ENCODE peak calls at places on chromosomes 11 and 22, in seven cellular contexts. One of them, this sample, is unnamed.

GRCh38 chr22:43455861-43456260 is 44.0 kb downstream of the MPPED1 start:
- DNase-seq in stimulated activated CD4-positive, alpha-beta T cell treated with anti-CD3 and anti-CD28 coated beads, Interleukin-2, amount 100 ng/mL, for 48 hours: no peak
- DNase-seq in activated T-cell treated with anti-CD3 and anti-CD28 coated beads, Interleukin-2, amount 50 U/mL, for 1 hour: no peak
- DNase-seq in T-helper 2 cell: no peak
- DNase-seq in activated effector memory CD4-positive, alpha-beta T cell treated with Interleukin-2 at 50 U/mL for 16 hours: no peak
- DNase-seq in T-cell: no peak
- DNase-seq in T47D: no peak
- DNase-seq in this sample: no peak

GRCh38 chr11:28794405-28794804 is 686.2 kb downstream of the METTL15 start:
- DNase-seq in stimulated activated CD4-positive, alpha-beta T cell treated with anti-CD3 and anti-CD28 coated beads, Interleukin-2, amount 100 ng/mL, for 48 hours: no peak
- DNase-seq in activated T-cell treated with anti-CD3 and anti-CD28 coated beads, Interleukin-2, amount 50 U/mL, for 1 hour: no peak
- DNase-seq in T-helper 2 cell: no peak
- DNase-seq in activated effector memory CD4-positive, alpha-beta T cell treated with Interleukin-2 at 50 U/mL for 16 hours: no peak
- DNase-seq in T-cell: no peak
- DNase-seq in T47D: no peak
- DNase-seq in this sample: no peak

GRCh38 chr11:120717623-120718022 is 206.1 kb downstream of the GRIK4 start:
- DNase-seq in stimulated activated CD4-positive, alpha-beta T cell treated with anti-CD3 and anti-CD28 coated beads, Interleukin-2, amount 100 ng/mL, for 48 hours: no peak
- DNase-seq in activated T-cell treated with anti-CD3 and anti-CD28 coated beads, Interleukin-2, amount 50 U/mL, for 1 hour: no peak
- DNase-seq in T-helper 2 cell: no peak
- DNase-seq in activated effector memory CD4-positive, alpha-beta T cell treated with Interleukin-2 at 50 U/mL for 16 hours: no peak
- DNase-seq in T-cell: no peak
- DNase-seq in T47D: no peak
- DNase-seq in this sample: no peak

GRCh38 chr11:102004220-102004619 is 43.0 kb upstream of the CFAP300 start:
- DNase-seq in stimulated activated CD4-positive, alpha-beta T cell treated with anti-CD3 and anti-CD28 coated beads, Interleukin-2, amount 100 ng/mL, for 48 hours: no peak
- DNase-seq in activated T-cell treated with anti-CD3 and anti-CD28 coated beads, Interleukin-2, amount 50 U/mL, for 1 hour: no peak
- DNase-seq in T-helper 2 cell: no peak
- DNase-seq in activated effector memory CD4-positive, alpha-beta T cell treated with Interleukin-2 at 50 U/mL for 16 hours: no peak
- DNase-seq in T-cell: no peak
- DNase-seq in T47D: no peak
- DNase-seq in this sample: no peak

GRCh38 chr11:65291613-65292012 is 23.1 kb upstream of the CDC42EP2 start:
- DNase-seq in stimulated activated CD4-positive, alpha-beta T cell treated with anti-CD3 and anti-CD28 coated beads, Interleukin-2, amount 100 ng/mL, for 48 hours: no peak
- DNase-seq in activated T-cell treated with anti-CD3 and anti-CD28 coated beads, Interleukin-2, amount 50 U/mL, for 1 hour: no peak
- DNase-seq in T-helper 2 cell: no peak
- DNase-seq in activated effector memory CD4-positive, alpha-beta T cell treated with Interleukin-2 at 50 U/mL for 16 hours: no peak
- DNase-seq in T-cell: no peak
- DNase-seq in T47D: no peak
- DNase-seq in this sample: no peak

GRCh38 chr11:130076774-130077481 is 7.2 kb downstream of the APLP2 start:
- DNase-seq in stimulated activated CD4-positive, alpha-beta T cell treated with anti-CD3 and anti-CD28 coated beads, Interleukin-2, amount 100 ng/mL, for 48 hours: no peak
- DNase-seq in activated T-cell treated with anti-CD3 and anti-CD28 coated beads, Interleukin-2, amount 50 U/mL, for 1 hour: no peak
- DNase-seq in T-helper 2 cell: no peak
- DNase-seq in activated effector memory CD4-positive, alpha-beta T cell treated with Interleukin-2 at 50 U/mL for 16 hours: no peak
- DNase-seq in T-cell: no peak
- DNase-seq in T47D: no peak
- DNase-seq in this sample: no peak

GRCh38 chr22:49938565-49939136 is 20.2 kb downstream of the CRELD2 start:
- DNase-seq in stimulated activated CD4-positive, alpha-beta T cell treated with anti-CD3 and anti-CD28 coated beads, Interleukin-2, amount 100 ng/mL, for 48 hours: no peak
- DNase-seq in activated T-cell treated with anti-CD3 and anti-CD28 coated beads, Interleukin-2, amount 50 U/mL, for 1 hour: no peak
- DNase-seq in T-helper 2 cell: no peak
- DNase-seq in activated effector memory CD4-positive, alpha-beta T cell treated with Interleukin-2 at 50 U/mL for 16 hours: no peak
- DNase-seq in T-cell: no peak
- DNase-seq in T47D: no peak
- DNase-seq in this sample: no peak

GRCh38 chr11:131099013-131099412 is 182.7 kb upstream of the SNX19 start:
- DNase-seq in stimulated activated CD4-positive, alpha-beta T cell treated with anti-CD3 and anti-CD28 coated beads, Interleukin-2, amount 100 ng/mL, for 48 hours: no peak
- DNase-seq in activated T-cell treated with anti-CD3 and anti-CD28 coated beads, Interleukin-2, amount 50 U/mL, for 1 hour: no peak
- DNase-seq in T-helper 2 cell: no peak
- DNase-seq in activated effector memory CD4-positive, alpha-beta T cell treated with Interleukin-2 at 50 U/mL for 16 hours: no peak
- DNase-seq in T-cell: no peak
- DNase-seq in T47D: peak
- DNase-seq in this sample: no peak

GRCh38 chr11:44814881-44815592 is 88.3 kb downstream of the TSPAN18 start:
- DNase-seq in stimulated activated CD4-positive, alpha-beta T cell treated with anti-CD3 and anti-CD28 coated beads, Interleukin-2, amount 100 ng/mL, for 48 hours: no peak
- DNase-seq in activated T-cell treated with anti-CD3 and anti-CD28 coated beads, Interleukin-2, amount 50 U/mL, for 1 hour: no peak
- DNase-seq in T-helper 2 cell: no peak
- DNase-seq in activated effector memory CD4-positive, alpha-beta T cell treated with Interleukin-2 at 50 U/mL for 16 hours: no peak
- DNase-seq in T-cell: no peak
- DNase-seq in T47D: no peak
- DNase-seq in this sample: no peak

GRCh38 chr22:50340157-50340879 is 2.8 kb upstream of the PPP6R2 start:
- DNase-seq in stimulated activated CD4-positive, alpha-beta T cell treated with anti-CD3 and anti-CD28 coated beads, Interleukin-2, amount 100 ng/mL, for 48 hours: no peak
- DNase-seq in activated T-cell treated with anti-CD3 and anti-CD28 coated beads, Interleukin-2, amount 50 U/mL, for 1 hour: no peak
- DNase-seq in T-helper 2 cell: no peak
- DNase-seq in activated effector memory CD4-positive, alpha-beta T cell treated with Interleukin-2 at 50 U/mL for 16 hours: no peak
- DNase-seq in T-cell: no peak
- DNase-seq in T47D: peak
- DNase-seq in this sample: no peak

GRCh38 chr11:35303596-35304392 is 115.6 kb downstream of the SLC1A2 start:
- DNase-seq in stimulated activated CD4-positive, alpha-beta T cell treated with anti-CD3 and anti-CD28 coated beads, Interleukin-2, amount 100 ng/mL, for 48 hours: no peak
- DNase-seq in activated T-cell treated with anti-CD3 and anti-CD28 coated beads, Interleukin-2, amount 50 U/mL, for 1 hour: no peak
- DNase-seq in T-helper 2 cell: no peak
- DNase-seq in activated effector memory CD4-positive, alpha-beta T cell treated with Interleukin-2 at 50 U/mL for 16 hours: no peak
- DNase-seq in T-cell: no peak
- DNase-seq in T47D: peak
- DNase-seq in this sample: no peak

GRCh38 chr11:46296520-46297448 is 19.3 kb downstream of the CREB3L1 start:
- DNase-seq in stimulated activated CD4-positive, alpha-beta T cell treated with anti-CD3 and anti-CD28 coated beads, Interleukin-2, amount 100 ng/mL, for 48 hours: no peak
- DNase-seq in activated T-cell treated with anti-CD3 and anti-CD28 coated beads, Interleukin-2, amount 50 U/mL, for 1 hour: no peak
- DNase-seq in T-helper 2 cell: no peak
- DNase-seq in activated effector memory CD4-positive, alpha-beta T cell treated with Interleukin-2 at 50 U/mL for 16 hours: no peak
- DNase-seq in T-cell: no peak
- DNase-seq in T47D: no peak
- DNase-seq in this sample: no peak